ENCODE peak calls at places on chromosomes 6 and 20, in seven cellular contexts. One of them, this sample, is unnamed.
A peak's percentile ranks its signal among the peaks of the same experiment; 100 is the strongest.

GRCh38 chr6:150134280-150134920 is 8.4 kb upstream of the PPP1R14C start:
- DNase-seq in NCI-H187: no peak
- DNase-seq in activated CD4-positive, alpha-beta memory T cell treated with anti-CD3 and anti-CD28 coated beads, Interleukin-2, amount 10 ng/mL, durations not matched to agents 7 days and 5 days: no peak
- DNase-seq in myocyte: no peak
- DNase-seq in AG09319: no peak
- DNase-seq in NCI-H345: no peak
- DNase-seq in GM20000: no peak
- DNase-seq in this sample: no peak

GRCh38 chr6:29791162-29791561 is 36.5 kb upstream of the HLA-G start:
- DNase-seq in NCI-H187: no peak
- DNase-seq in activated CD4-positive, alpha-beta memory T cell treated with anti-CD3 and anti-CD28 coated beads, Interleukin-2, amount 10 ng/mL, durations not matched to agents 7 days and 5 days: no peak
- DNase-seq in myocyte: no peak
- DNase-seq in AG09319: no peak
- DNase-seq in NCI-H345: no peak
- DNase-seq in GM20000: no peak
- DNase-seq in this sample: no peak

GRCh38 chr6:153553627-153554026 is 422.5 kb upstream of the RGS17 start:
- DNase-seq in NCI-H187: no peak
- DNase-seq in activated CD4-positive, alpha-beta memory T cell treated with anti-CD3 and anti-CD28 coated beads, Interleukin-2, amount 10 ng/mL, durations not matched to agents 7 days and 5 days: no peak
- DNase-seq in myocyte: no peak
- DNase-seq in AG09319: no peak
- DNase-seq in NCI-H345: no peak
- DNase-seq in GM20000: no peak
- DNase-seq in this sample: no peak

GRCh38 chr6:52759085-52759484 is 4.2 kb downstream of the GSTA2 start:
- DNase-seq in NCI-H187: no peak
- DNase-seq in activated CD4-positive, alpha-beta memory T cell treated with anti-CD3 and anti-CD28 coated beads, Interleukin-2, amount 10 ng/mL, durations not matched to agents 7 days and 5 days: no peak
- DNase-seq in myocyte: no peak
- DNase-seq in AG09319: no peak
- DNase-seq in NCI-H345: no peak
- DNase-seq in GM20000: no peak
- DNase-seq in this sample: no peak

GRCh38 chr20:9179193-9179802 is 110.4 kb downstream of the PLCB4 start:
- DNase-seq in NCI-H187: no peak
- DNase-seq in activated CD4-positive, alpha-beta memory T cell treated with anti-CD3 and anti-CD28 coated beads, Interleukin-2, amount 10 ng/mL, durations not matched to agents 7 days and 5 days: no peak
- DNase-seq in myocyte: peak; percentile 20
- DNase-seq in AG09319: no peak
- DNase-seq in NCI-H345: no peak
- DNase-seq in GM20000: no peak
- DNase-seq in this sample: peak; percentile 56

GRCh38 chr20:46221271-46221670 is 87.0 kb downstream of the CDH22 start:
- DNase-seq in NCI-H187: no peak
- DNase-seq in activated CD4-positive, alpha-beta memory T cell treated with anti-CD3 and anti-CD28 coated beads, Interleukin-2, amount 10 ng/mL, durations not matched to agents 7 days and 5 days: no peak
- DNase-seq in myocyte: peak; percentile 32
- DNase-seq in AG09319: no peak
- DNase-seq in NCI-H345: peak; percentile 40
- DNase-seq in GM20000: no peak
- DNase-seq in this sample: no peak

GRCh38 chr6:45136495-45136894 is 191.6 kb upstream of the RUNX2 start:
- DNase-seq in NCI-H187: no peak
- DNase-seq in activated CD4-positive, alpha-beta memory T cell treated with anti-CD3 and anti-CD28 coated beads, Interleukin-2, amount 10 ng/mL, durations not matched to agents 7 days and 5 days: no peak
- DNase-seq in myocyte: no peak
- DNase-seq in AG09319: no peak
- DNase-seq in NCI-H345: no peak
- DNase-seq in GM20000: no peak
- DNase-seq in this sample: no peak

GRCh38 chr6:141677598-141678211 is 455.0 kb upstream of the GJE1 start:
- DNase-seq in NCI-H187: no peak
- DNase-seq in activated CD4-positive, alpha-beta memory T cell treated with anti-CD3 and anti-CD28 coated beads, Interleukin-2, amount 10 ng/mL, durations not matched to agents 7 days and 5 days: no peak
- DNase-seq in myocyte: peak; percentile 66
- DNase-seq in AG09319: no peak
- DNase-seq in NCI-H345: peak; percentile 18
- DNase-seq in GM20000: no peak
- DNase-seq in this sample: peak; percentile 13

GRCh38 chr6:138988469-138988834 is 399 bp upstream of the REPS1 start:
- DNase-seq in NCI-H187: peak; percentile 75
- DNase-seq in activated CD4-positive, alpha-beta memory T cell treated with anti-CD3 and anti-CD28 coated beads, Interleukin-2, amount 10 ng/mL, durations not matched to agents 7 days and 5 days: no peak
- DNase-seq in myocyte: no peak
- DNase-seq in AG09319: no peak
- DNase-seq in NCI-H345: peak; percentile 78
- DNase-seq in GM20000: no peak
- DNase-seq in this sample: no peak

GRCh38 chr6:54391577-54391976 is 83.3 kb downstream of the TINAG start:
- DNase-seq in NCI-H187: no peak
- DNase-seq in activated CD4-positive, alpha-beta memory T cell treated with anti-CD3 and anti-CD28 coated beads, Interleukin-2, amount 10 ng/mL, durations not matched to agents 7 days and 5 days: no peak
- DNase-seq in myocyte: no peak
- DNase-seq in AG09319: no peak
- DNase-seq in NCI-H345: no peak
- DNase-seq in GM20000: no peak
- DNase-seq in this sample: no peak

GRCh38 chr6:52515219-52515960 is 61.5 kb downstream of the TRAM2 start:
- DNase-seq in NCI-H187: no peak
- DNase-seq in activated CD4-positive, alpha-beta memory T cell treated with anti-CD3 and anti-CD28 coated beads, Interleukin-2, amount 10 ng/mL, durations not matched to agents 7 days and 5 days: no peak
- DNase-seq in myocyte: no peak
- DNase-seq in AG09319: no peak
- DNase-seq in NCI-H345: no peak
- DNase-seq in GM20000: no peak
- DNase-seq in this sample: no peak

GRCh38 chr6:112416885-112417284 is 69.8 kb downstream of the RFPL4B start:
- DNase-seq in NCI-H187: no peak
- DNase-seq in activated CD4-positive, alpha-beta memory T cell treated with anti-CD3 and anti-CD28 coated beads, Interleukin-2, amount 10 ng/mL, durations not matched to agents 7 days and 5 days: no peak
- DNase-seq in myocyte: no peak
- DNase-seq in AG09319: peak; percentile 73
- DNase-seq in NCI-H345: no peak
- DNase-seq in GM20000: no peak
- DNase-seq in this sample: no peak

GRCh38 chr6:56318851-56319250 is 71.5 kb upstream of the COL21A1 start:
- DNase-seq in NCI-H187: no peak
- DNase-seq in activated CD4-positive, alpha-beta memory T cell treated with anti-CD3 and anti-CD28 coated beads, Interleukin-2, amount 10 ng/mL, durations not matched to agents 7 days and 5 days: no peak
- DNase-seq in myocyte: no peak
- DNase-seq in AG09319: no peak
- DNase-seq in NCI-H345: no peak
- DNase-seq in GM20000: no peak
- DNase-seq in this sample: no peak

GRCh38 chr20:63057133-63058117 is 50.7 kb upstream of the BHLHE23 start:
- DNase-seq in NCI-H187: no peak
- DNase-seq in activated CD4-positive, alpha-beta memory T cell treated with anti-CD3 and anti-CD28 coated beads, Interleukin-2, amount 10 ng/mL, durations not matched to agents 7 days and 5 days: no peak
- DNase-seq in myocyte: peak; percentile 49
- DNase-seq in AG09319: no peak
- DNase-seq in NCI-H345: no peak
- DNase-seq in GM20000: no peak
- DNase-seq in this sample: no peak

GRCh38 chr6:157376706-157377230 is 4.2 kb upstream of the ZDHHC14 start:
- DNase-seq in NCI-H187: peak; percentile 8
- DNase-seq in activated CD4-positive, alpha-beta memory T cell treated with anti-CD3 and anti-CD28 coated beads, Interleukin-2, amount 10 ng/mL, durations not matched to agents 7 days and 5 days: no peak
- DNase-seq in myocyte: peak; percentile 15
- DNase-seq in AG09319: no peak
- DNase-seq in NCI-H345: peak; percentile 49
- DNase-seq in GM20000: no peak
- DNase-seq in this sample: no peak

GRCh38 chr20:1588869-1589460 is 30.8 kb downstream of the SIRPB1 start:
- DNase-seq in NCI-H187: no peak
- DNase-seq in activated CD4-positive, alpha-beta memory T cell treated with anti-CD3 and anti-CD28 coated beads, Interleukin-2, amount 10 ng/mL, durations not matched to agents 7 days and 5 days: no peak
- DNase-seq in myocyte: no peak
- DNase-seq in AG09319: no peak
- DNase-seq in NCI-H345: no peak
- DNase-seq in GM20000: no peak
- DNase-seq in this sample: no peak

GRCh38 chr6:159114569-159114968 is 54.6 kb upstream of the FNDC1 start:
- DNase-seq in NCI-H187: no peak
- DNase-seq in activated CD4-positive, alpha-beta memory T cell treated with anti-CD3 and anti-CD28 coated beads, Interleukin-2, amount 10 ng/mL, durations not matched to agents 7 days and 5 days: no peak
- DNase-seq in myocyte: no peak
- DNase-seq in AG09319: no peak
- DNase-seq in NCI-H345: no peak
- DNase-seq in GM20000: no peak
- DNase-seq in this sample: no peak

GRCh38 chr6:56951049-56951816 is 3.7 kb upstream of the BEND6 start:
- DNase-seq in NCI-H187: no peak
- DNase-seq in activated CD4-positive, alpha-beta memory T cell treated with anti-CD3 and anti-CD28 coated beads, Interleukin-2, amount 10 ng/mL, durations not matched to agents 7 days and 5 days: no peak
- DNase-seq in myocyte: no peak
- DNase-seq in AG09319: no peak
- DNase-seq in NCI-H345: no peak
- DNase-seq in GM20000: no peak
- DNase-seq in this sample: no peak

GRCh38 chr6:5199203-5200101 is 61.3 kb downstream of the LYRM4 start:
- DNase-seq in NCI-H187: no peak
- DNase-seq in activated CD4-positive, alpha-beta memory T cell treated with anti-CD3 and anti-CD28 coated beads, Interleukin-2, amount 10 ng/mL, durations not matched to agents 7 days and 5 days: no peak
- DNase-seq in myocyte: no peak
- DNase-seq in AG09319: no peak
- DNase-seq in NCI-H345: no peak
- DNase-seq in GM20000: no peak
- DNase-seq in this sample: no peak

GRCh38 chr6:143505111-143505510 is 6.4 kb downstream of the FUCA2 start:
- DNase-seq in NCI-H187: no peak
- DNase-seq in activated CD4-positive, alpha-beta memory T cell treated with anti-CD3 and anti-CD28 coated beads, Interleukin-2, amount 10 ng/mL, durations not matched to agents 7 days and 5 days: no peak
- DNase-seq in myocyte: no peak
- DNase-seq in AG09319: no peak
- DNase-seq in NCI-H345: no peak
- DNase-seq in GM20000: no peak
- DNase-seq in this sample: no peak

GRCh38 chr6:169959129-169960002 is 207.9 kb downstream of the ERMARD start:
- DNase-seq in NCI-H187: peak; percentile 53
- DNase-seq in activated CD4-positive, alpha-beta memory T cell treated with anti-CD3 and anti-CD28 coated beads, Interleukin-2, amount 10 ng/mL, durations not matched to agents 7 days and 5 days: no peak
- DNase-seq in myocyte: no peak
- DNase-seq in AG09319: no peak
- DNase-seq in NCI-H345: peak; percentile 91
- DNase-seq in GM20000: peak; percentile 53
- DNase-seq in this sample: no peak

GRCh38 chr6:132978685-132979084 is 164.3 kb downstream of the RPS12 start:
- DNase-seq in NCI-H187: no peak
- DNase-seq in activated CD4-positive, alpha-beta memory T cell treated with anti-CD3 and anti-CD28 coated beads, Interleukin-2, amount 10 ng/mL, durations not matched to agents 7 days and 5 days: no peak
- DNase-seq in myocyte: no peak
- DNase-seq in AG09319: no peak
- DNase-seq in NCI-H345: no peak
- DNase-seq in GM20000: no peak
- DNase-seq in this sample: no peak

GRCh38 chr20:35947489-35947888 is 6.8 kb downstream of the SCAND1 start:
- DNase-seq in NCI-H187: no peak
- DNase-seq in activated CD4-positive, alpha-beta memory T cell treated with anti-CD3 and anti-CD28 coated beads, Interleukin-2, amount 10 ng/mL, durations not matched to agents 7 days and 5 days: peak; percentile 40
- DNase-seq in myocyte: peak; percentile 10
- DNase-seq in AG09319: no peak
- DNase-seq in NCI-H345: peak; percentile 38
- DNase-seq in GM20000: peak; percentile 20
- DNase-seq in this sample: no peak

GRCh38 chr6:79946773-79947190 is 571 bp downstream of the ELOVL4 start:
- DNase-seq in NCI-H187: no peak
- DNase-seq in activated CD4-positive, alpha-beta memory T cell treated with anti-CD3 and anti-CD28 coated beads, Interleukin-2, amount 10 ng/mL, durations not matched to agents 7 days and 5 days: peak; percentile 32
- DNase-seq in myocyte: peak; percentile 35
- DNase-seq in AG09319: no peak
- DNase-seq in NCI-H345: peak; percentile 43
- DNase-seq in GM20000: peak; percentile 13
- DNase-seq in this sample: no peak

GRCh38 chr6:1286972-1287600 is 24.8 kb upstream of the FOXQ1 start:
- DNase-seq in NCI-H187: no peak
- DNase-seq in activated CD4-positive, alpha-beta memory T cell treated with anti-CD3 and anti-CD28 coated beads, Interleukin-2, amount 10 ng/mL, durations not matched to agents 7 days and 5 days: no peak
- DNase-seq in myocyte: no peak
- DNase-seq in AG09319: peak; percentile 45
- DNase-seq in NCI-H345: no peak
- DNase-seq in GM20000: no peak
- DNase-seq in this sample: no peak

GRCh38 chr6:21633511-21634109 is 40.1 kb downstream of the SOX4 start:
- DNase-seq in NCI-H187: no peak
- DNase-seq in activated CD4-positive, alpha-beta memory T cell treated with anti-CD3 and anti-CD28 coated beads, Interleukin-2, amount 10 ng/mL, durations not matched to agents 7 days and 5 days: no peak
- DNase-seq in myocyte: no peak
- DNase-seq in AG09319: no peak
- DNase-seq in NCI-H345: no peak
- DNase-seq in GM20000: no peak
- DNase-seq in this sample: no peak

GRCh38 chr20:10332656-10333421 is 101.2 kb downstream of the MKKS start:
- DNase-seq in NCI-H187: peak; percentile 79
- DNase-seq in activated CD4-positive, alpha-beta memory T cell treated with anti-CD3 and anti-CD28 coated beads, Interleukin-2, amount 10 ng/mL, durations not matched to agents 7 days and 5 days: no peak
- DNase-seq in myocyte: peak; percentile 64
- DNase-seq in AG09319: peak; percentile 67
- DNase-seq in NCI-H345: peak; percentile 91
- DNase-seq in GM20000: no peak
- DNase-seq in this sample: no peak

GRCh38 chr20:58627212-58628072 is 23.6 kb upstream of the STX16 start:
- DNase-seq in NCI-H187: no peak
- DNase-seq in activated CD4-positive, alpha-beta memory T cell treated with anti-CD3 and anti-CD28 coated beads, Interleukin-2, amount 10 ng/mL, durations not matched to agents 7 days and 5 days: no peak
- DNase-seq in myocyte: no peak
- DNase-seq in AG09319: no peak
- DNase-seq in NCI-H345: no peak
- DNase-seq in GM20000: peak; percentile 25
- DNase-seq in this sample: no peak

GRCh38 chr6:31792741-31793140 is 2.8 kb downstream of the VARS1 start:
- DNase-seq in NCI-H187: no peak
- DNase-seq in activated CD4-positive, alpha-beta memory T cell treated with anti-CD3 and anti-CD28 coated beads, Interleukin-2, amount 10 ng/mL, durations not matched to agents 7 days and 5 days: no peak
- DNase-seq in myocyte: no peak
- DNase-seq in AG09319: no peak
- DNase-seq in NCI-H345: no peak
- DNase-seq in GM20000: no peak
- DNase-seq in this sample: no peak

This sample was measured in retinal pigment epithelial cell.